ENCODE peak calls at places on chromosomes 16 and 17, in five cellular contexts. X is activated CD8-positive, alpha-beta T cell treated with anti-CD3 and anti-CD28 coated beads for 36 hours; D is H1; F is mesothelial cell of epicardium; A is astrocyte of the spinal cord. I is an unnamed sample.
A peak's percentile ranks its signal among the peaks of the same experiment; 100 is the strongest.

GRCh38 chr16:83755391-83755790 is 52.4 kb upstream of the HSBP1 start:
- DNase-seq in X (no peak), D (no peak), F (no peak), A (no peak), I (no peak)

GRCh38 chr17:6147054-6147453 is 76.9 kb downstream of the WSCD1 start:
- DNase-seq in X (no peak), D (no peak), F (no peak), A (no peak), I (no peak)

GRCh38 chr16:30414159-30414558 is 6.8 kb downstream of the ZNF771 start:
- DNase-seq in X (no peak), D (no peak), F (no peak), A (no peak), I (no peak)

GRCh38 chr16:66364117-66364958 is 2.2 kb upstream of the CDH5 start:
- DNase-seq in X (no peak), D (no peak), F (no peak), A (no peak), I (no peak)

GRCh38 chr17:77580956-77581355 is 377.5 kb upstream of the TNRC6C start:
- DNase-seq in X (no peak), D (no peak), F (no peak), A (no peak), I (no peak)

GRCh38 chr16:17053536-17054160 is 417.1 kb downstream of the XYLT1 start:
- DNase-seq in X (no peak), D (no peak), F (no peak), A (no peak), I (no peak)

GRCh38 chr16:78163772-78164391 is 64.4 kb downstream of the WWOX start:
- DNase-seq in X (no peak), D (no peak), F (no peak), A (peak; percentile 57), I (no peak)

GRCh38 chr17:72578817-72579470 is 458.1 kb downstream of the SOX9 start:
- DNase-seq in X (no peak), D (no peak), F (no peak), A (no peak), I (no peak)

GRCh38 chr16:89119161-89119621 is 25.5 kb downstream of the ACSF3 start:
- DNase-seq in X (no peak), D (no peak), F (no peak), A (no peak), I (no peak)

GRCh38 chr16:4803479-4804243 is 1.2 kb upstream of the ROGDI start:
- DNase-seq in X (no peak), D (no peak), F (no peak), A (no peak), I (no peak)

GRCh38 chr16:855471-855870 is 54.9 kb upstream of the GNG13 start:
- DNase-seq in X (no peak), D (no peak), F (peak; percentile 8), A (no peak), I (no peak)

GRCh38 chr16:71358464-71359031 is at the start of gene CALB2:
- DNase-seq in X (peak; percentile 77), D (peak; percentile 27), F (peak; percentile 68), A (peak; percentile 43), I (peak; percentile 17)

GRCh38 chr16:11796227-11797165 is 562 bp downstream of the ZC3H7A start:
- DNase-seq in X (no peak), D (no peak), F (no peak), A (peak; percentile 47), I (peak; percentile 24)

GRCh38 chr17:50147841-50148225 is 2.6 kb downstream of the PPP1R9B start:
- DNase-seq in X (peak; percentile 54), D (no peak), F (no peak), A (no peak), I (no peak)

GRCh38 chr17:35743911-35744328 is 9.1 kb downstream of the GAS2L2 start:
- DNase-seq in X (peak; percentile 33), D (no peak), F (no peak), A (peak; percentile 39), I (peak; percentile 27)

GRCh38 chr16:53457670-53458069 is 23.4 kb downstream of the RBL2 start:
- DNase-seq in X (peak; percentile 84), D (no peak), F (no peak), A (peak; percentile 15), I (no peak)

GRCh38 chr17:45301674-45302073 is 15.1 kb downstream of the MAP3K14 start:
- DNase-seq in X (no peak), D (no peak), F (no peak), A (no peak), I (no peak)

GRCh38 chr17:41048441-41048840 is 1.3 kb upstream of the KRTAP2-1 start:
- DNase-seq in X (no peak), D (no peak), F (no peak), A (peak; percentile 41), I (peak; percentile 91)

GRCh38 chr17:47742319-47743181 is 9.5 kb downstream of the TBX21 start:
- DNase-seq in X (peak; percentile 62), D (no peak), F (no peak), A (no peak), I (no peak)

GRCh38 chr16:58116529-58116928 is 12.7 kb downstream of the CFAP20 start:
- DNase-seq in X (no peak), D (no peak), F (no peak), A (no peak), I (no peak)

GRCh38 chr17:45782889-45783592 is 1.1 kb upstream of the CRHR1 start:
- DNase-seq in X (peak; percentile 57), D (no peak), F (no peak), A (no peak), I (no peak)

GRCh38 chr17:61488878-61489718 is 36.9 kb downstream of the TBX4 start:
- DNase-seq in X (no peak), D (no peak), F (no peak), A (no peak), I (no peak)

GRCh38 chr16:46970089-46970488 is 3.4 kb downstream of the DNAJA2 start:
- DNase-seq in X (no peak), D (no peak), F (no peak), A (no peak), I (no peak)

GRCh38 chr17:45402916-45403315 is 29.8 kb downstream of the ARHGAP27 start:
- DNase-seq in X (no peak), D (no peak), F (no peak), A (no peak), I (no peak)

GRCh38 chr17:35256629-35257028 is 13.8 kb downstream of the SLFN5 start:
- DNase-seq in X (no peak), D (no peak), F (no peak), A (no peak), I (no peak)

GRCh38 chr17:41580651-41581365 is 5.9 kb downstream of the KRT14 start:
- DNase-seq in X (no peak), D (no peak), F (no peak), A (no peak), I (no peak)

GRCh38 chr17:40092581-40092980 is 7.8 kb downstream of the NR1D1 start:
- DNase-seq in X (no peak), D (no peak), F (no peak), A (no peak), I (no peak)

GRCh38 chr16:10511829-10512228 is 68.6 kb downstream of the EMP2 start:
- DNase-seq in X (peak; percentile 21), D (no peak), F (no peak), A (no peak), I (no peak)

GRCh38 chr17:64707077-64707591 is 45.0 kb upstream of the SMURF2 start:
- DNase-seq in X (no peak), D (peak; percentile 49), F (peak; percentile 32), A (peak; percentile 98), I (peak; percentile 99)

GRCh38 chr17:79223471-79223870 is 148.8 kb downstream of the ENGASE start:
- DNase-seq in X (no peak), D (no peak), F (no peak), A (no peak), I (no peak)

GRCh38 chr17:17130077-17130844 is 75.9 kb downstream of the PLD6 start:
- DNase-seq in X (no peak), D (no peak), F (no peak), A (no peak), I (no peak)
- TF ChIP-seq CTCF in X (no peak), D (peak; percentile 28), F (no peak), A (no peak), I (no peak)

DNA sequence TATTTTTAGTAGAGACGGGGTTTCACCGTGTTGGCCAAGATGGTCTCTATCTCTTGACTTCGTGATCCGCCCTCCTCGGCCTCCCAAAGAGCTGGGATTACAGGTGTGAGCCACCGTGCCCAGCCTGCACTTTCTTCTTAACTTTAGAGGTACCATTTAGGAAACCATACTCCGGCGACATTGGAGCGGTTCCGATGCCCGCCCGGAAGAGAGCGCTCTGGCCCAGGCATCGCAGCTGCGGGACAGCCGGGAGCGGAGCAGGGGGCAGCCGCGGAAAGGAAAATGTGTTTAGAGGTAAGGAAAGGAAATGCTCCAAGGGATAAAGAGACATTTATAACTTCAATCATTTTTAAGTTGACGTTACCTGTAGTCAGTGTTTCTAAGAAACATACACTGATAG is 6.0 kb upstream of the HS3ST3B1 start:
- DNase-seq in X (no peak), D (no peak), F (no peak), A (no peak), I (no peak)
- TF ChIP-seq CTCF in X (no peak), D (peak; percentile 58), F (no peak), A (no peak), I (no peak)

GRCh38 chr17:327971-328370 is 24.6 kb downstream of the RPH3AL start:
- DNase-seq in X (no peak), D (no peak), F (no peak), A (no peak), I (no peak)
- TF ChIP-seq CTCF in X (no peak), D (no peak), F (no peak), A (no peak), I (no peak)

GRCh38 chr17:29954405-29954804 is 13.0 kb downstream of the EFCAB5 start:
- DNase-seq in X (no peak), D (no peak), F (no peak), A (no peak), I (no peak)
- TF ChIP-seq CTCF in X (no peak), D (peak; percentile 17), F (no peak), A (peak; percentile 2), I (peak; percentile 45)